ENCODE peak calls at places on chromosome 18, in four cellular contexts. One of them, this sample, is unnamed.

GRCh38 chr18:31598021-31598805 is 6.5 kb downstream of the TTR start:
- DNase-seq in K562: no peak
- DNase-seq in WTC11: no peak
- DNase-seq in HepG2: no peak
- DNase-seq in this sample: no peak

GRCh38 chr18:35407871-35408481 is 30.8 kb upstream of the ZNF396 start:
- DNase-seq in K562: peak; percentile 61
- DNase-seq in WTC11: no peak
- DNase-seq in HepG2: peak; percentile 69
- DNase-seq in this sample: no peak

GRCh38 chr18:37270046-37270665 is 295.4 kb downstream of the CELF4 start:
- DNase-seq in K562: peak; percentile 67
- DNase-seq in WTC11: peak; percentile 64
- DNase-seq in HepG2: peak; percentile 21
- DNase-seq in this sample: no peak

GRCh38 chr18:35522130-35522959 is 24.6 kb upstream of the INO80C start:
- DNase-seq in K562: no peak
- DNase-seq in WTC11: no peak
- DNase-seq in HepG2: no peak
- DNase-seq in this sample: no peak

GRCh38 chr18:49447810-49448745 is 12.4 kb downstream of the DYM start:
- DNase-seq in K562: peak; percentile 11
- DNase-seq in WTC11: peak; percentile 51
- DNase-seq in HepG2: peak; percentile 76
- DNase-seq in this sample: no peak

GRCh38 chr18:72544092-72544886 is at the start of gene CBLN2:
- DNase-seq in K562: peak; percentile 21
- DNase-seq in WTC11: peak; percentile 73
- DNase-seq in HepG2: peak; percentile 23
- DNase-seq in this sample: no peak

GRCh38 chr18:55751476-55751875 is 163.5 kb upstream of the TCF4 start:
- DNase-seq in K562: no peak
- DNase-seq in WTC11: no peak
- DNase-seq in HepG2: no peak
- DNase-seq in this sample: no peak

GRCh38 chr18:25921677-25922421 is 168.6 kb downstream of the SS18 start:
- DNase-seq in K562: peak; percentile 77
- DNase-seq in WTC11: peak; percentile 74
- DNase-seq in HepG2: peak; percentile 31
- DNase-seq in this sample: peak; percentile 20

GRCh38 chr18:70380915-70381896 is 92.4 kb downstream of the SOCS6 start:
- DNase-seq in K562: peak; percentile 61
- DNase-seq in WTC11: peak; percentile 12
- DNase-seq in HepG2: peak; percentile 98
- DNase-seq in this sample: no peak

GRCh38 chr18:26370037-26370436 is 143.8 kb downstream of the TAF4B start:
- DNase-seq in K562: no peak
- DNase-seq in WTC11: no peak
- DNase-seq in HepG2: no peak
- DNase-seq in this sample: no peak

GRCh38 chr18:56139792-56140254 is 498.6 kb downstream of the TXNL1 start:
- DNase-seq in K562: no peak
- DNase-seq in WTC11: no peak
- DNase-seq in HepG2: no peak
- DNase-seq in this sample: no peak

GRCh38 chr18:68769423-68769822 is 28.5 kb upstream of the CCDC102B start:
- DNase-seq in K562: no peak
- DNase-seq in WTC11: no peak
- DNase-seq in HepG2: no peak
- DNase-seq in this sample: no peak

GRCh38 chr18:51391215-51391614 is 193.7 kb upstream of the MEX3C start:
- DNase-seq in K562: no peak
- DNase-seq in WTC11: no peak
- DNase-seq in HepG2: no peak
- DNase-seq in this sample: no peak

GRCh38 chr18:49529596-49529995 is 32.3 kb upstream of the LIPG start:
- DNase-seq in K562: no peak
- DNase-seq in WTC11: no peak
- DNase-seq in HepG2: no peak
- DNase-seq in this sample: no peak

GRCh38 chr18:45957100-45957499 is 10.0 kb downstream of the EPG5 start:
- DNase-seq in K562: no peak
- DNase-seq in WTC11: no peak
- DNase-seq in HepG2: no peak
- DNase-seq in this sample: no peak

GRCh38 chr18:28019425-28020108 is 157.4 kb downstream of the CDH2 start:
- DNase-seq in K562: no peak
- DNase-seq in WTC11: no peak
- DNase-seq in HepG2: no peak
- DNase-seq in this sample: no peak

GRCh38 chr18:3806656-3807055 is 356.7 kb downstream of the TGIF1 start:
- DNase-seq in K562: no peak
- DNase-seq in WTC11: no peak
- DNase-seq in HepG2: no peak
- DNase-seq in this sample: no peak

GRCh38 chr18:72869786-72870185 is 2.0 kb upstream of the NETO1 start:
- DNase-seq in K562: no peak
- DNase-seq in WTC11: peak; percentile 24
- DNase-seq in HepG2: no peak
- DNase-seq in this sample: no peak

GRCh38 chr18:23228102-23229051 is 93.1 kb downstream of the CABLES1 start:
- DNase-seq in K562: no peak
- DNase-seq in WTC11: no peak
- DNase-seq in HepG2: no peak
- DNase-seq in this sample: peak; percentile 82

GRCh38 chr18:11885278-11885991 is 22.7 kb downstream of the MPPE1 start:
- DNase-seq in K562: no peak
- DNase-seq in WTC11: no peak
- DNase-seq in HepG2: peak; percentile 73
- DNase-seq in this sample: no peak

GRCh38 chr18:26804474-26804873 is 61.0 kb downstream of the AQP4 start:
- DNase-seq in K562: no peak
- DNase-seq in WTC11: peak; percentile 15
- DNase-seq in HepG2: no peak
- DNase-seq in this sample: no peak

GRCh38 chr18:41121116-41121826 is 833.8 kb upstream of the PIK3C3 start:
- DNase-seq in K562: no peak
- DNase-seq in WTC11: no peak
- DNase-seq in HepG2: no peak
- DNase-seq in this sample: no peak

GRCh38 chr18:25038261-25038660 is 313.7 kb downstream of the ZNF521 start:
- DNase-seq in K562: no peak
- DNase-seq in WTC11: no peak
- DNase-seq in HepG2: no peak
- DNase-seq in this sample: no peak

GRCh38 chr18:7696846-7697245 is 129.7 kb downstream of the PTPRM start:
- DNase-seq in K562: no peak
- DNase-seq in WTC11: no peak
- DNase-seq in HepG2: no peak
- DNase-seq in this sample: no peak

GRCh38 chr18:54774971-54775665 is 53.2 kb upstream of the RAB27B start:
- DNase-seq in K562: no peak
- DNase-seq in WTC11: no peak
- DNase-seq in HepG2: no peak
- DNase-seq in this sample: no peak

GRCh38 chr18:711330-711692 is 1.1 kb downstream of the ENOSF1 start:
- DNase-seq in K562: peak; percentile 54
- DNase-seq in WTC11: no peak
- DNase-seq in HepG2: no peak
- DNase-seq in this sample: no peak

GRCh38 chr18:35289293-35290069 is 548 bp downstream of the ZSCAN30 start:
- DNase-seq in K562: peak; percentile 17
- DNase-seq in WTC11: peak; percentile 26
- DNase-seq in HepG2: peak; percentile 4
- DNase-seq in this sample: no peak

GRCh38 chr18:48548404-48548771 is 9.6 kb downstream of the CTIF start:
- DNase-seq in K562: no peak
- DNase-seq in WTC11: no peak
- DNase-seq in HepG2: no peak
- DNase-seq in this sample: no peak

GRCh38 chr18:36942264-36942663 is 113.3 kb downstream of the KIAA1328 start:
- DNase-seq in K562: peak; percentile 56
- DNase-seq in WTC11: no peak
- DNase-seq in HepG2: peak; percentile 19
- DNase-seq in this sample: no peak

GRCh38 chr18:24214913-24215312 is 76.1 kb downstream of the CABYR start:
- DNase-seq in K562: no peak
- DNase-seq in WTC11: no peak
- DNase-seq in HepG2: no peak
- DNase-seq in this sample: no peak

GRCh38 chr18:75143851-75144250 is 65.1 kb downstream of the PTGR3 start:
- DNase-seq in K562: no peak
- DNase-seq in WTC11: no peak
- DNase-seq in HepG2: no peak
- DNase-seq in this sample: no peak

GRCh38 chr18:58584219-58585127 is 44.4 kb downstream of the ALPK2 start:
- DNase-seq in K562: no peak
- DNase-seq in WTC11: no peak
- DNase-seq in HepG2: no peak
- DNase-seq in this sample: no peak

GRCh38 chr18:37457337-37457736 is 108.3 kb downstream of the CELF4 start:
- DNase-seq in K562: no peak
- DNase-seq in WTC11: no peak
- DNase-seq in HepG2: no peak
- DNase-seq in this sample: no peak

GRCh38 chr18:22109535-22109934 is 59.9 kb upstream of the GATA6 start:
- DNase-seq in K562: no peak
- DNase-seq in WTC11: no peak
- DNase-seq in HepG2: no peak
- DNase-seq in this sample: no peak

GRCh38 chr18:68056936-68057335 is 540.4 kb upstream of the DSEL start:
- DNase-seq in K562: no peak
- DNase-seq in WTC11: no peak
- DNase-seq in HepG2: no peak
- DNase-seq in this sample: no peak

GRCh38 chr18:7617738-7618422 is 50.8 kb downstream of the PTPRM start:
- DNase-seq in K562: no peak
- DNase-seq in WTC11: no peak
- DNase-seq in HepG2: no peak
- DNase-seq in this sample: no peak

GRCh38 chr18:57312346-57313144 is 39.8 kb upstream of the ST8SIA3 start:
- DNase-seq in K562: no peak
- DNase-seq in WTC11: no peak
- DNase-seq in HepG2: no peak
- DNase-seq in this sample: no peak

DNA sequence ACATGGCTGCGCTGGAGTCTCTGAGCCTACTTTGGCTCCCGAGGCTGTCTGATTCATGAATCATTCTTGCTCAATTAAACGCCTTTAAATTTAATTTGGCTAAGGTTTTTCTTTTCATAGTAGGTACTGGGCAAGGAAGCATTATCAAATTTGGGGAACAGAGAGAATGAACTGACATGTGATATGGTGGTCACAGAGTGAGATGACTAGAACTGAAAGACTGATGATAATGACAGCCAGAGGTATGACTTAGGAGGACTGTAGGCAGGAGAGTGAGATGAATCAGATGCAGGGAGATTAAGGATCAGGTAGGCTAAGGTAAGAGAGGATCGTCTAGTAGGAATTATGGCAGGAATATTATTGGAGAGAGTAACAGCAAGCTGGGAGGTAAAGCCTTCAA is 40.9 kb upstream of the ST8SIA3 start:
- DNase-seq in K562: no peak
- DNase-seq in WTC11: no peak
- DNase-seq in HepG2: no peak
- DNase-seq in this sample: no peak
- TF ChIP-seq USF2 in K562: no peak
- TF ChIP-seq USF2 in WTC11: no peak
- TF ChIP-seq USF2 in HepG2: no peak
- TF ChIP-seq USF2 in this sample: no peak

DNA sequence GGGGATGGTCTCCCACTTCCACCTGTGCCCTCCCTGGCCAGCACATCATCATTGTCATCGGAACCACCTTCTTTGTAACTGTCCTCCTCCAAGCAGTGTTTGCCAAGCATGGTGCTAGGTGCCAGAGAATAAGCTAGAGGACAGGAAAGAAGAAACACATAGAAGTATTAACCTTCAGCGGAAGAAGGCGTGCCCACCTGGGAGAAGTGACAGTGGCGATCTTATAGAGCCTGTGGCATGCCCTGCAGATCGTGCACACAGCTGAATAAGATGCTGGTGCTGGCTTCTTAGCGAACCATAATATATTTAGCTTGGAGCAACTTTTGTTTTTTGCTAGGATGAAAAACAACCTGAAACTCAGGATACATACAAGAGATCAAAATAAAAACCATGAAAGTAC is 148.0 kb downstream of the FAM210A start:
- DNase-seq in K562: no peak
- DNase-seq in WTC11: no peak
- DNase-seq in HepG2: no peak
- DNase-seq in this sample: no peak
- TF ChIP-seq TCF7 in K562: no peak
- TF ChIP-seq TCF7 in WTC11: no peak
- TF ChIP-seq TCF7 in HepG2: no peak
- TF ChIP-seq TCF7 in this sample: no peak

GRCh38 chr18:44552706-44553105 is 128.0 kb upstream of the SETBP1 start:
- DNase-seq in K562: no peak
- DNase-seq in WTC11: peak; percentile 37
- DNase-seq in HepG2: no peak
- DNase-seq in this sample: no peak

GRCh38 chr18:44557626-44558151 is 123.0 kb upstream of the SETBP1 start:
- DNase-seq in K562: no peak
- DNase-seq in WTC11: no peak
- DNase-seq in HepG2: no peak
- DNase-seq in this sample: no peak

DNA sequence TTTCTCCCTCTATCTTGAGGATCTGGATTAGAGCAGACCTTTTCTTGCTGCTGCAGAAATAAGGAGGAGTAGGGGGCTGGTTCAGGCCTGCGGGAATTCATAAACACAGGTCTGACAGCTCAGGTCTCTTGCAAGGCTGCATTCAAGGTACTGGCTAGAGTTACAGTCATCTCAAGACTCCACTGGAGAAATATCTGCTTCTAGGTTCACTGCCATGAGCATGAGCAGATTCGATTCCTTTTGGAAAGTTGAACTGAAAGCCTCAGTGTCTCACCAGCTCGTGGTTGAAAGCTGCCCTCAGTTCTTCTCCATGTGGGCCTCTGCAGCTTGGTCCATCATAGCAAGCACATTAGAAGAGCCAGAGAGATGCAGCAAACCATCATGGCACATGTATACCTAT is 124.4 kb upstream of the SETBP1 start:
- DNase-seq in K562: no peak
- DNase-seq in WTC11: no peak
- DNase-seq in HepG2: no peak
- DNase-seq in this sample: no peak
- TF ChIP-seq USF2 in K562: no peak
- TF ChIP-seq USF2 in WTC11: no peak
- TF ChIP-seq USF2 in HepG2: no peak
- TF ChIP-seq USF2 in this sample: no peak

DNA sequence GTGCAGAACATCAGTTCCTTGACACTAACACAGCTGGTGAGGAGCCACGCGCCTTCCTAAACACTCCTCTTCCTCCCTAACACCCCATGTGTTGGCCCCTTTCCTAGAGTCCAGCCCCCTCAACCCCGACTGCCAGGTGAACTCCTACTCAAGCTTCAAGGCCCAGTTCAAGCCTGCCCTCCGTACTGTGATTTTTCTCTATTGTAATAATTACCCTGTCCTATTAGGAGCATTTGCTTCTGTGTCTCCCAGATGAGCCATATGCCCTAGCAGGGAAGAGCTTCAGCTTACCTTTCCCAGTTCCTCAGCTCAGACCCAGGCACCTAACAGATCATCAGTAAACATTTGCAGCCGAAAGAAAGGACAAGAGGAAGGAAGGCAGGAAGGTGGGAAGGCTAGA is 130.6 kb upstream of the SALL3 start:
- DNase-seq in K562: no peak
- DNase-seq in WTC11: no peak
- DNase-seq in HepG2: no peak
- DNase-seq in this sample: no peak
- TF ChIP-seq TCF7 in K562: no peak
- TF ChIP-seq TCF7 in WTC11: no peak
- TF ChIP-seq TCF7 in HepG2: no peak
- TF ChIP-seq TCF7 in this sample: no peak

This sample was measured in GM12878.